ENCODE peak calls at places on chromosomes 1 and 21, in nine cellular contexts. One of them, this sample, is unnamed.

GRCh38 chr1:84122780-84123382 is 21.2 kb upstream of the PRKACB start:
- DNase-seq in AG09309: no peak
- DNase-seq in H1: no peak
- DNase-seq in stimulated activated CD8-positive, alpha-beta memory T cell treated with anti-CD3 and anti-CD28 coated beads, Interleukin-4, amount 100 ng/mL, for 4 hours: peak
- DNase-seq in EL: peak
- DNase-seq in effector memory CD8-positive, alpha-beta T cell: peak
- DNase-seq in NCI-H1417 treated with DMSO at 0.1 percent for 48 hours: no peak
- DNase-seq in stromal cell of bone marrow: no peak
- DNase-seq in T-helper 17 cell: peak
- DNase-seq in this sample: peak

GRCh38 chr1:172497230-172497629 is 35.7 kb upstream of the SUCO start:
- DNase-seq in AG09309: peak
- DNase-seq in EL: peak
- DNase-seq in T-helper 17 cell: no peak
- DNase-seq in stimulated activated CD8-positive, alpha-beta memory T cell treated with anti-CD3 and anti-CD28 coated beads, Interleukin-4, amount 100 ng/mL, for 4 hours: no peak
- DNase-seq in effector memory CD8-positive, alpha-beta T cell: no peak
- DNase-seq in stromal cell of bone marrow: no peak
- DNase-seq in H1: peak
- DNase-seq in NCI-H1417 treated with DMSO at 0.1 percent for 48 hours: no peak
- DNase-seq in this sample: no peak

GRCh38 chr1:227942716-227943261 is 4.9 kb downstream of the WNT9A start:
- DNase-seq in T-helper 17 cell: no peak
- DNase-seq in stimulated activated CD8-positive, alpha-beta memory T cell treated with anti-CD3 and anti-CD28 coated beads, Interleukin-4, amount 100 ng/mL, for 4 hours: no peak
- DNase-seq in AG09309: no peak
- DNase-seq in EL: no peak
- DNase-seq in H1: no peak
- DNase-seq in NCI-H1417 treated with DMSO at 0.1 percent for 48 hours: no peak
- DNase-seq in stromal cell of bone marrow: no peak
- DNase-seq in effector memory CD8-positive, alpha-beta T cell: no peak
- DNase-seq in this sample: no peak

GRCh38 chr1:192814805-192815204 is 6.0 kb downstream of the RGS2 start:
- DNase-seq in H1: no peak
- DNase-seq in effector memory CD8-positive, alpha-beta T cell: no peak
- DNase-seq in NCI-H1417 treated with DMSO at 0.1 percent for 48 hours: no peak
- DNase-seq in T-helper 17 cell: no peak
- DNase-seq in stimulated activated CD8-positive, alpha-beta memory T cell treated with anti-CD3 and anti-CD28 coated beads, Interleukin-4, amount 100 ng/mL, for 4 hours: no peak
- DNase-seq in EL: no peak
- DNase-seq in AG09309: no peak
- DNase-seq in stromal cell of bone marrow: no peak
- DNase-seq in this sample: no peak

GRCh38 chr1:23528245-23528978 is 2.6 kb downstream of the E2F2 start:
- DNase-seq in EL: peak
- DNase-seq in NCI-H1417 treated with DMSO at 0.1 percent for 48 hours: no peak
- DNase-seq in T-helper 17 cell: peak
- DNase-seq in AG09309: no peak
- DNase-seq in stimulated activated CD8-positive, alpha-beta memory T cell treated with anti-CD3 and anti-CD28 coated beads, Interleukin-4, amount 100 ng/mL, for 4 hours: peak
- DNase-seq in H1: no peak
- DNase-seq in effector memory CD8-positive, alpha-beta T cell: peak
- DNase-seq in stromal cell of bone marrow: peak
- DNase-seq in this sample: no peak

GRCh38 chr1:56590520-56591011 is 11.2 kb upstream of the PLPP3 start:
- DNase-seq in T-helper 17 cell: no peak
- DNase-seq in NCI-H1417 treated with DMSO at 0.1 percent for 48 hours: no peak
- DNase-seq in EL: peak
- DNase-seq in stromal cell of bone marrow: no peak
- DNase-seq in effector memory CD8-positive, alpha-beta T cell: no peak
- DNase-seq in AG09309: no peak
- DNase-seq in stimulated activated CD8-positive, alpha-beta memory T cell treated with anti-CD3 and anti-CD28 coated beads, Interleukin-4, amount 100 ng/mL, for 4 hours: no peak
- DNase-seq in H1: no peak
- DNase-seq in this sample: no peak

GRCh38 chr1:160460683-160461287 is 60.4 kb downstream of the VANGL2 start:
- DNase-seq in AG09309: no peak
- DNase-seq in NCI-H1417 treated with DMSO at 0.1 percent for 48 hours: no peak
- DNase-seq in stimulated activated CD8-positive, alpha-beta memory T cell treated with anti-CD3 and anti-CD28 coated beads, Interleukin-4, amount 100 ng/mL, for 4 hours: no peak
- DNase-seq in effector memory CD8-positive, alpha-beta T cell: no peak
- DNase-seq in T-helper 17 cell: no peak
- DNase-seq in EL: no peak
- DNase-seq in stromal cell of bone marrow: no peak
- DNase-seq in H1: no peak
- DNase-seq in this sample: no peak

GRCh38 chr1:47549532-47549931 is 111.7 kb downstream of the FOXD2 start:
- DNase-seq in effector memory CD8-positive, alpha-beta T cell: no peak
- DNase-seq in H1: no peak
- DNase-seq in T-helper 17 cell: no peak
- DNase-seq in EL: no peak
- DNase-seq in stromal cell of bone marrow: no peak
- DNase-seq in AG09309: no peak
- DNase-seq in stimulated activated CD8-positive, alpha-beta memory T cell treated with anti-CD3 and anti-CD28 coated beads, Interleukin-4, amount 100 ng/mL, for 4 hours: no peak
- DNase-seq in NCI-H1417 treated with DMSO at 0.1 percent for 48 hours: no peak
- DNase-seq in this sample: no peak

GRCh38 chr1:239952348-239953307 is 139.1 kb upstream of the FMN2 start:
- DNase-seq in H1: no peak
- DNase-seq in stimulated activated CD8-positive, alpha-beta memory T cell treated with anti-CD3 and anti-CD28 coated beads, Interleukin-4, amount 100 ng/mL, for 4 hours: no peak
- DNase-seq in EL: peak
- DNase-seq in stromal cell of bone marrow: no peak
- DNase-seq in AG09309: no peak
- DNase-seq in effector memory CD8-positive, alpha-beta T cell: no peak
- DNase-seq in T-helper 17 cell: no peak
- DNase-seq in NCI-H1417 treated with DMSO at 0.1 percent for 48 hours: no peak
- DNase-seq in this sample: no peak

GRCh38 chr1:111481387-111482221 is 7.8 kb downstream of the C1orf162 start:
- DNase-seq in stromal cell of bone marrow: peak
- DNase-seq in H1: peak
- DNase-seq in NCI-H1417 treated with DMSO at 0.1 percent for 48 hours: no peak
- DNase-seq in effector memory CD8-positive, alpha-beta T cell: no peak
- DNase-seq in AG09309: no peak
- DNase-seq in stimulated activated CD8-positive, alpha-beta memory T cell treated with anti-CD3 and anti-CD28 coated beads, Interleukin-4, amount 100 ng/mL, for 4 hours: peak
- DNase-seq in EL: peak
- DNase-seq in T-helper 17 cell: peak
- DNase-seq in this sample: peak

GRCh38 chr21:41321211-41321907 is 4.8 kb downstream of the FAM3B start:
- DNase-seq in stromal cell of bone marrow: no peak
- DNase-seq in NCI-H1417 treated with DMSO at 0.1 percent for 48 hours: no peak
- DNase-seq in EL: no peak
- DNase-seq in effector memory CD8-positive, alpha-beta T cell: no peak
- DNase-seq in H1: no peak
- DNase-seq in stimulated activated CD8-positive, alpha-beta memory T cell treated with anti-CD3 and anti-CD28 coated beads, Interleukin-4, amount 100 ng/mL, for 4 hours: no peak
- DNase-seq in T-helper 17 cell: no peak
- DNase-seq in AG09309: no peak
- DNase-seq in this sample: no peak

GRCh38 chr1:32893198-32894018 is 7.1 kb downstream of the HPCA start:
- DNase-seq in H1: no peak
- DNase-seq in AG09309: no peak
- DNase-seq in effector memory CD8-positive, alpha-beta T cell: no peak
- DNase-seq in stimulated activated CD8-positive, alpha-beta memory T cell treated with anti-CD3 and anti-CD28 coated beads, Interleukin-4, amount 100 ng/mL, for 4 hours: no peak
- DNase-seq in NCI-H1417 treated with DMSO at 0.1 percent for 48 hours: no peak
- DNase-seq in T-helper 17 cell: no peak
- DNase-seq in stromal cell of bone marrow: no peak
- DNase-seq in EL: peak
- DNase-seq in this sample: no peak

GRCh38 chr1:38804062-38804886 is 55.3 kb downstream of the RRAGC start:
- DNase-seq in effector memory CD8-positive, alpha-beta T cell: no peak
- DNase-seq in stimulated activated CD8-positive, alpha-beta memory T cell treated with anti-CD3 and anti-CD28 coated beads, Interleukin-4, amount 100 ng/mL, for 4 hours: no peak
- DNase-seq in stromal cell of bone marrow: no peak
- DNase-seq in T-helper 17 cell: no peak
- DNase-seq in NCI-H1417 treated with DMSO at 0.1 percent for 48 hours: no peak
- DNase-seq in EL: peak
- DNase-seq in H1: no peak
- DNase-seq in AG09309: no peak
- DNase-seq in this sample: no peak

GRCh38 chr1:234782821-234783220 is 172.8 kb upstream of the IRF2BP2 start:
- DNase-seq in EL: no peak
- DNase-seq in NCI-H1417 treated with DMSO at 0.1 percent for 48 hours: no peak
- DNase-seq in T-helper 17 cell: no peak
- DNase-seq in stromal cell of bone marrow: no peak
- DNase-seq in effector memory CD8-positive, alpha-beta T cell: no peak
- DNase-seq in H1: no peak
- DNase-seq in stimulated activated CD8-positive, alpha-beta memory T cell treated with anti-CD3 and anti-CD28 coated beads, Interleukin-4, amount 100 ng/mL, for 4 hours: no peak
- DNase-seq in AG09309: no peak
- DNase-seq in this sample: no peak

GRCh38 chr1:33152685-33153432 is 29.0 kb downstream of the TRIM62 start:
- DNase-seq in stimulated activated CD8-positive, alpha-beta memory T cell treated with anti-CD3 and anti-CD28 coated beads, Interleukin-4, amount 100 ng/mL, for 4 hours: no peak
- DNase-seq in T-helper 17 cell: no peak
- DNase-seq in EL: peak
- DNase-seq in NCI-H1417 treated with DMSO at 0.1 percent for 48 hours: no peak
- DNase-seq in stromal cell of bone marrow: peak
- DNase-seq in H1: peak
- DNase-seq in effector memory CD8-positive, alpha-beta T cell: no peak
- DNase-seq in AG09309: no peak
- DNase-seq in this sample: peak

GRCh38 chr1:68293609-68294353 is 61.5 kb upstream of the WLS start:
- DNase-seq in H1: peak
- DNase-seq in NCI-H1417 treated with DMSO at 0.1 percent for 48 hours: no peak
- DNase-seq in stromal cell of bone marrow: peak
- DNase-seq in effector memory CD8-positive, alpha-beta T cell: no peak
- DNase-seq in AG09309: no peak
- DNase-seq in EL: no peak
- DNase-seq in stimulated activated CD8-positive, alpha-beta memory T cell treated with anti-CD3 and anti-CD28 coated beads, Interleukin-4, amount 100 ng/mL, for 4 hours: no peak
- DNase-seq in T-helper 17 cell: no peak
- DNase-seq in this sample: no peak

GRCh38 chr1:169321539-169321938 is 46.1 kb downstream of the NME7 start:
- DNase-seq in NCI-H1417 treated with DMSO at 0.1 percent for 48 hours: no peak
- DNase-seq in effector memory CD8-positive, alpha-beta T cell: no peak
- DNase-seq in H1: no peak
- DNase-seq in stimulated activated CD8-positive, alpha-beta memory T cell treated with anti-CD3 and anti-CD28 coated beads, Interleukin-4, amount 100 ng/mL, for 4 hours: no peak
- DNase-seq in stromal cell of bone marrow: peak
- DNase-seq in AG09309: peak
- DNase-seq in T-helper 17 cell: no peak
- DNase-seq in EL: peak
- DNase-seq in this sample: no peak

GRCh38 chr1:203934027-203934426 is 72.6 kb downstream of the SNRPE start:
- DNase-seq in stromal cell of bone marrow: no peak
- DNase-seq in AG09309: no peak
- DNase-seq in EL: no peak
- DNase-seq in stimulated activated CD8-positive, alpha-beta memory T cell treated with anti-CD3 and anti-CD28 coated beads, Interleukin-4, amount 100 ng/mL, for 4 hours: no peak
- DNase-seq in H1: no peak
- DNase-seq in NCI-H1417 treated with DMSO at 0.1 percent for 48 hours: no peak
- DNase-seq in T-helper 17 cell: no peak
- DNase-seq in effector memory CD8-positive, alpha-beta T cell: no peak
- DNase-seq in this sample: no peak

GRCh38 chr1:64846573-64847430 is 101.9 kb downstream of the RAVER2 start:
- DNase-seq in T-helper 17 cell: no peak
- DNase-seq in stromal cell of bone marrow: no peak
- DNase-seq in AG09309: no peak
- DNase-seq in NCI-H1417 treated with DMSO at 0.1 percent for 48 hours: no peak
- DNase-seq in stimulated activated CD8-positive, alpha-beta memory T cell treated with anti-CD3 and anti-CD28 coated beads, Interleukin-4, amount 100 ng/mL, for 4 hours: no peak
- DNase-seq in EL: no peak
- DNase-seq in H1: no peak
- DNase-seq in effector memory CD8-positive, alpha-beta T cell: no peak
- DNase-seq in this sample: no peak

GRCh38 chr1:231421616-231421970 is 494 bp downstream of the EGLN1 start:
- DNase-seq in stimulated activated CD8-positive, alpha-beta memory T cell treated with anti-CD3 and anti-CD28 coated beads, Interleukin-4, amount 100 ng/mL, for 4 hours: no peak
- DNase-seq in NCI-H1417 treated with DMSO at 0.1 percent for 48 hours: no peak
- DNase-seq in effector memory CD8-positive, alpha-beta T cell: peak
- DNase-seq in AG09309: no peak
- DNase-seq in EL: peak
- DNase-seq in H1: no peak
- DNase-seq in T-helper 17 cell: peak
- DNase-seq in stromal cell of bone marrow: no peak
- DNase-seq in this sample: no peak

GRCh38 chr1:59055908-59056719 is 240.8 kb upstream of the FGGY start:
- DNase-seq in H1: no peak
- DNase-seq in stimulated activated CD8-positive, alpha-beta memory T cell treated with anti-CD3 and anti-CD28 coated beads, Interleukin-4, amount 100 ng/mL, for 4 hours: no peak
- DNase-seq in stromal cell of bone marrow: no peak
- DNase-seq in T-helper 17 cell: no peak
- DNase-seq in NCI-H1417 treated with DMSO at 0.1 percent for 48 hours: no peak
- DNase-seq in effector memory CD8-positive, alpha-beta T cell: no peak
- DNase-seq in EL: no peak
- DNase-seq in AG09309: no peak
- DNase-seq in this sample: no peak

GRCh38 chr1:162213281-162213909 is 143.9 kb downstream of the NOS1AP start:
- DNase-seq in stimulated activated CD8-positive, alpha-beta memory T cell treated with anti-CD3 and anti-CD28 coated beads, Interleukin-4, amount 100 ng/mL, for 4 hours: no peak
- DNase-seq in stromal cell of bone marrow: no peak
- DNase-seq in AG09309: no peak
- DNase-seq in H1: no peak
- DNase-seq in NCI-H1417 treated with DMSO at 0.1 percent for 48 hours: no peak
- DNase-seq in effector memory CD8-positive, alpha-beta T cell: no peak
- DNase-seq in EL: no peak
- DNase-seq in T-helper 17 cell: no peak
- DNase-seq in this sample: peak

GRCh38 chr1:56631901-56632300 is 13.2 kb upstream of the PRKAA2 start:
- DNase-seq in NCI-H1417 treated with DMSO at 0.1 percent for 48 hours: no peak
- DNase-seq in EL: no peak
- DNase-seq in H1: no peak
- DNase-seq in AG09309: no peak
- DNase-seq in stimulated activated CD8-positive, alpha-beta memory T cell treated with anti-CD3 and anti-CD28 coated beads, Interleukin-4, amount 100 ng/mL, for 4 hours: no peak
- DNase-seq in stromal cell of bone marrow: no peak
- DNase-seq in effector memory CD8-positive, alpha-beta T cell: no peak
- DNase-seq in T-helper 17 cell: no peak
- DNase-seq in this sample: no peak

GRCh38 chr1:234229676-234230075 is 143.6 kb upstream of the COA6 start:
- DNase-seq in stromal cell of bone marrow: no peak
- DNase-seq in AG09309: no peak
- DNase-seq in H1: no peak
- DNase-seq in EL: no peak
- DNase-seq in stimulated activated CD8-positive, alpha-beta memory T cell treated with anti-CD3 and anti-CD28 coated beads, Interleukin-4, amount 100 ng/mL, for 4 hours: no peak
- DNase-seq in NCI-H1417 treated with DMSO at 0.1 percent for 48 hours: no peak
- DNase-seq in T-helper 17 cell: no peak
- DNase-seq in effector memory CD8-positive, alpha-beta T cell: no peak
- DNase-seq in this sample: no peak

GRCh38 chr1:110243581-110243980 is 33.5 kb downstream of the KCNC4 start:
- DNase-seq in T-helper 17 cell: no peak
- DNase-seq in AG09309: no peak
- DNase-seq in H1: no peak
- DNase-seq in stimulated activated CD8-positive, alpha-beta memory T cell treated with anti-CD3 and anti-CD28 coated beads, Interleukin-4, amount 100 ng/mL, for 4 hours: no peak
- DNase-seq in stromal cell of bone marrow: no peak
- DNase-seq in EL: no peak
- DNase-seq in effector memory CD8-positive, alpha-beta T cell: no peak
- DNase-seq in NCI-H1417 treated with DMSO at 0.1 percent for 48 hours: no peak
- DNase-seq in this sample: no peak

GRCh38 chr21:35475768-35476167 is 426.7 kb upstream of the RUNX1 start:
- DNase-seq in NCI-H1417 treated with DMSO at 0.1 percent for 48 hours: no peak
- DNase-seq in stromal cell of bone marrow: peak
- DNase-seq in stimulated activated CD8-positive, alpha-beta memory T cell treated with anti-CD3 and anti-CD28 coated beads, Interleukin-4, amount 100 ng/mL, for 4 hours: no peak
- DNase-seq in T-helper 17 cell: no peak
- DNase-seq in AG09309: peak
- DNase-seq in EL: peak
- DNase-seq in effector memory CD8-positive, alpha-beta T cell: no peak
- DNase-seq in H1: no peak
- DNase-seq in this sample: no peak

GRCh38 chr1:2363847-2364513 is 27.4 kb downstream of the MORN1 start:
- DNase-seq in T-helper 17 cell: no peak
- DNase-seq in EL: no peak
- DNase-seq in AG09309: no peak
- DNase-seq in stimulated activated CD8-positive, alpha-beta memory T cell treated with anti-CD3 and anti-CD28 coated beads, Interleukin-4, amount 100 ng/mL, for 4 hours: no peak
- DNase-seq in NCI-H1417 treated with DMSO at 0.1 percent for 48 hours: no peak
- DNase-seq in effector memory CD8-positive, alpha-beta T cell: no peak
- DNase-seq in stromal cell of bone marrow: no peak
- DNase-seq in H1: no peak
- DNase-seq in this sample: no peak